ENCODE peak calls at places on chromosomes 2 and 18, in nine cellular contexts. G is islet precursor cell, D is fibroblast of lung, O is SHP77 treated with DMSO at 0.1 percent for 48 hours, Y is foreskin fibroblast, J is astrocyte of the spinal cord, U is lower leg skin, M is T-helper 9 cell, C is NCI-H1092 treated with DMSO at 0.1 percent for 48 hours. Z is an unnamed sample.

GRCh38 chr2:26849056-26850001 is 1.4 kb downstream of the DPYSL5 start:
- DNase-seq in G (no peak), D (no peak), O (peak; percentile 21), Y (no peak), J (no peak), U (no peak), M (no peak), C (peak; percentile 37), Z (peak; percentile 37)

GRCh38 chr2:109348645-109349554 is 219.9 kb downstream of the SH3RF3 start:
- DNase-seq in G (no peak), D (no peak), O (no peak), Y (no peak), J (no peak), U (no peak), M (peak; percentile 18), C (no peak), Z (no peak)

GRCh38 chr18:47253101-47253654 is 1.7 kb upstream of the SKOR2 start:
- DNase-seq in G (no peak), D (no peak), O (no peak), Y (no peak), J (no peak), U (no peak), M (no peak), C (no peak), Z (no peak)

GRCh38 chr2:216694201-216694825 is 1.0 kb downstream of the IGFBP5 start:
- DNase-seq in G (peak; percentile 82), D (peak; percentile 65), O (peak; percentile 32), Y (no peak), J (peak; percentile 49), U (peak; percentile 49), M (no peak), C (peak; percentile 53), Z (no peak)

GRCh38 chr2:241724975-241725870 is 9.2 kb upstream of the D2HGDH start:
- DNase-seq in G (no peak), D (no peak), O (no peak), Y (no peak), J (no peak), U (no peak), M (no peak), C (no peak), Z (no peak)

GRCh38 chr18:6553234-6553900 is 138.7 kb upstream of the L3MBTL4 start:
- DNase-seq in G (no peak), D (no peak), O (no peak), Y (no peak), J (no peak), U (no peak), M (no peak), C (no peak), Z (no peak)

GRCh38 chr18:37869051-37869450 is 303.5 kb upstream of the CELF4 start:
- DNase-seq in G (no peak), D (no peak), O (no peak), Y (no peak), J (no peak), U (no peak), M (no peak), C (no peak), Z (no peak)

GRCh38 chr2:135299165-135299564 is 231.9 kb downstream of the ZRANB3 start:
- DNase-seq in G (peak; percentile 58), D (no peak), O (no peak), Y (no peak), J (no peak), U (no peak), M (no peak), C (no peak), Z (no peak)

GRCh38 chr2:64595397-64596160 is 58.1 kb downstream of the SERTAD2 start:
- DNase-seq in G (no peak), D (peak; percentile 28), O (peak; percentile 15), Y (no peak), J (peak; percentile 20), U (no peak), M (no peak), C (no peak), Z (peak; percentile 16)

GRCh38 chr2:39704540-39704939 is 38.8 kb downstream of the TMEM178A start:
- DNase-seq in G (no peak), D (no peak), O (no peak), Y (no peak), J (no peak), U (no peak), M (no peak), C (no peak), Z (no peak)

GRCh38 chr2:191202881-191203397 is 42.3 kb upstream of the MYO1B start:
- DNase-seq in G (no peak), D (peak; percentile 61), O (no peak), Y (peak; percentile 71), J (peak; percentile 13), U (no peak), M (no peak), C (no peak), Z (no peak)

GRCh38 chr2:238104521-238105311 is 4.6 kb downstream of the ESPNL start:
- DNase-seq in G (peak; percentile 53), D (no peak), O (no peak), Y (no peak), J (no peak), U (no peak), M (no peak), C (no peak), Z (no peak)

GRCh38 chr2:125711081-125711480 is 944.9 kb upstream of the GYPC start:
- DNase-seq in G (no peak), D (no peak), O (no peak), Y (no peak), J (no peak), U (no peak), M (no peak), C (no peak), Z (no peak)

GRCh38 chr2:129922571-129923264 is 56.7 kb upstream of the RAB6C start:
- DNase-seq in G (no peak), D (no peak), O (peak; percentile 14), Y (no peak), J (no peak), U (no peak), M (no peak), C (peak; percentile 14), Z (no peak)

GRCh38 chr2:172082944-172083718 is 2.2 kb upstream of the DLX1 start:
- DNase-seq in G (no peak), D (no peak), O (no peak), Y (no peak), J (no peak), U (peak; percentile 13), M (no peak), C (no peak), Z (no peak)

GRCh38 chr2:233436691-233437438 is 82.6 kb downstream of the DGKD start:
- DNase-seq in G (peak; percentile 44), D (no peak), O (no peak), Y (no peak), J (no peak), U (no peak), M (no peak), C (no peak), Z (no peak)

GRCh38 chr2:186486651-186487647 is 889 bp downstream of the ZC3H15 start:
- DNase-seq in G (no peak), D (peak; percentile 32), O (peak; percentile 18), Y (no peak), J (peak; percentile 18), U (no peak), M (no peak), C (peak; percentile 5), Z (no peak)

GRCh38 chr2:132782166-132782783 is 112.3 kb upstream of the LYPD1 start:
- DNase-seq in G (no peak), D (no peak), O (no peak), Y (no peak), J (no peak), U (no peak), M (no peak), C (no peak), Z (no peak)

GRCh38 chr18:22229456-22230124 is 60.2 kb downstream of the GATA6 start:
- DNase-seq in G (no peak), D (no peak), O (no peak), Y (no peak), J (no peak), U (no peak), M (no peak), C (no peak), Z (no peak)

GRCh38 chr2:13522917-13523821 is 806.4 kb downstream of the TRIB2 start:
- DNase-seq in G (no peak), D (peak; percentile 74), O (no peak), Y (no peak), J (peak; percentile 60), U (no peak), M (no peak), C (no peak), Z (no peak)

GRCh38 chr18:23069481-23069880 is 65.8 kb upstream of the CABLES1 start:
- DNase-seq in G (no peak), D (no peak), O (no peak), Y (no peak), J (no peak), U (no peak), M (peak; percentile 15), C (no peak), Z (no peak)

GRCh38 chr2:118569876-118570535 is 277.4 kb downstream of the EN1 start:
- DNase-seq in G (no peak), D (peak; percentile 17), O (no peak), Y (no peak), J (no peak), U (no peak), M (no peak), C (no peak), Z (no peak)

GRCh38 chr2:146642066-146642465 is 1202.8 kb upstream of the ACVR2A start:
- DNase-seq in G (no peak), D (no peak), O (peak; percentile 14), Y (no peak), J (no peak), U (no peak), M (no peak), C (no peak), Z (no peak)

GRCh38 chr2:128198666-128199065 is 107.7 kb downstream of the UGGT1 start:
- DNase-seq in G (peak; percentile 59), D (no peak), O (no peak), Y (no peak), J (no peak), U (no peak), M (no peak), C (no peak), Z (no peak)

GRCh38 chr18:5998907-5999306 is 103.6 kb upstream of the TMEM200C start:
- DNase-seq in G (no peak), D (no peak), O (no peak), Y (no peak), J (no peak), U (no peak), M (no peak), C (no peak), Z (no peak)

GRCh38 chr2:68403199-68403644 is 38.1 kb downstream of the PLEK start:
- DNase-seq in G (no peak), D (no peak), O (no peak), Y (no peak), J (no peak), U (no peak), M (no peak), C (no peak), Z (no peak)

GRCh38 chr2:192243488-192243887 is 48.8 kb upstream of the TMEFF2 start:
- DNase-seq in G (no peak), D (peak; percentile 66), O (no peak), Y (peak; percentile 45), J (peak; percentile 62), U (no peak), M (no peak), C (no peak), Z (no peak)

GRCh38 chr18:56650056-56650455 is 1.1 kb upstream of the WDR7 start:
- DNase-seq in G (no peak), D (no peak), O (no peak), Y (peak; percentile 36), J (no peak), U (no peak), M (no peak), C (no peak), Z (no peak)

GRCh38 chr2:238489896-238490295 is 63.2 kb downstream of the ASB1 start:
- DNase-seq in G (no peak), D (no peak), O (no peak), Y (no peak), J (no peak), U (no peak), M (no peak), C (no peak), Z (no peak)